ENCODE peak calls at places on chromosomes 4 and X, in five cellular contexts. A is dermis microvascular lymphatic vessel endothelial cell; X is EL; G is suprapubic skin; J is stimulated activated CD8-positive, alpha-beta memory T cell treated with anti-CD3 and anti-CD28 coated beads, Interleukin-4, amount 100 ng/mL, for 48 hours. H is an unnamed sample.
A peak's percentile ranks its signal among the peaks of the same experiment; 100 is the strongest.

GRCh38 chrX:125651426-125651825 is 331.8 kb downstream of the TEX13C start:
- DNase-seq in A (no peak), X (no peak), G (no peak), J (no peak), H (no peak)

GRCh38 chrX:108114541-108114940 is 23.0 kb downstream of the ATG4A start:
- DNase-seq in A (no peak), X (no peak), G (no peak), J (no peak), H (no peak)

GRCh38 chrX:107429090-107429489 is 20.4 kb upstream of the FRMPD3 start:
- DNase-seq in A (peak; percentile 15), X (peak; percentile 17), G (no peak), J (peak; percentile 48), H (peak; percentile 12)

GRCh38 chrX:3384330-3384729 is 37.9 kb upstream of the MXRA5 start:
- DNase-seq in A (no peak), X (peak; percentile 44), G (no peak), J (no peak), H (no peak)

GRCh38 chr4:124203613-124204284 is 508.8 kb downstream of the ANKRD50 start:
- DNase-seq in A (no peak), X (peak; percentile 80), G (no peak), J (no peak), H (no peak)

GRCh38 chr4:21885241-21885640 is 63.3 kb downstream of the KCNIP4 start:
- DNase-seq in A (no peak), X (peak; percentile 73), G (no peak), J (no peak), H (no peak)

GRCh38 chrX:22748093-22748999 is 251.4 kb upstream of the DDX53 start:
- DNase-seq in A (peak; percentile 36), X (peak; percentile 36), G (no peak), J (peak; percentile 47), H (no peak)

GRCh38 chrX:118564498-118564897 is 68.9 kb downstream of the DOCK11 start:
- DNase-seq in A (no peak), X (no peak), G (no peak), J (no peak), H (no peak)

GRCh38 chr4:107718351-107718965 is 1.6 kb downstream of the PAPSS1 start:
- DNase-seq in A (no peak), X (peak; percentile 48), G (no peak), J (no peak), H (no peak)

GRCh38 chrX:140762061-140762460 is 52.5 kb downstream of the LINC00632 start:
- DNase-seq in A (peak; percentile 24), X (peak; percentile 44), G (no peak), J (peak; percentile 34), H (no peak)

GRCh38 chr4:140004580-140005314 is 149.2 kb downstream of the MAML3 start:
- DNase-seq in A (no peak), X (peak; percentile 59), G (no peak), J (no peak), H (no peak)

GRCh38 chr4:81722229-81722900 is 250.7 kb upstream of the RASGEF1B start:
- DNase-seq in A (no peak), X (no peak), G (no peak), J (no peak), H (no peak)

GRCh38 chr4:140049924-140050681 is 103.9 kb downstream of the MAML3 start:
- DNase-seq in A (no peak), X (peak; percentile 13), G (no peak), J (peak; percentile 34), H (no peak)

GRCh38 chrX:114619874-114620273 is 36.0 kb downstream of the HTR2C start:
- DNase-seq in A (no peak), X (no peak), G (no peak), J (no peak), H (no peak)

GRCh38 chrX:107686026-107686425 is 57.7 kb downstream of the PRPS1 start:
- DNase-seq in A (no peak), X (no peak), G (no peak), J (no peak), H (no peak)

GRCh38 chr4:185640809-185641675 is 105.7 kb upstream of the PDLIM3 start:
- DNase-seq in A (peak; percentile 46), X (peak; percentile 49), G (no peak), J (no peak), H (no peak)

GRCh38 chr4:123259676-123260428 is 136.7 kb upstream of the SPRY1 start:
- DNase-seq in A (no peak), X (no peak), G (no peak), J (no peak), H (no peak)

GRCh38 chr4:59503731-59504130 is 1696.4 kb upstream of the ADGRL3 start:
- DNase-seq in A (no peak), X (no peak), G (no peak), J (no peak), H (no peak)

GRCh38 chr4:15197005-15197404 is 194.7 kb downstream of the CPEB2 start:
- DNase-seq in A (peak; percentile 11), X (peak; percentile 36), G (no peak), J (no peak), H (no peak)

H was measured in CD4-positive, alpha-beta T cell.